ENCODE peak calls at places on chromosome 20, in eight cellular contexts. One of them, this sample, is unnamed.
A peak's percentile ranks its signal among the peaks of the same experiment; 100 is the strongest.

GRCh38 chr20:15676815-15677214 is 896.4 kb downstream of the KIF16B start:
- DNase-seq in fibroblast of the conjunctiva: no peak
- DNase-seq in cardiac fibroblast: no peak
- DNase-seq in Daoy: no peak
- DNase-seq in RPMI7951: no peak
- DNase-seq in retinal pigment epithelial cell: no peak
- DNase-seq in non-pigmented ciliary epithelial cell: no peak
- DNase-seq in A673: no peak
- DNase-seq in this sample: no peak

GRCh38 chr20:52924411-52925271 is 47.5 kb upstream of the TSHZ2 start:
- DNase-seq in fibroblast of the conjunctiva: no peak
- DNase-seq in cardiac fibroblast: no peak
- DNase-seq in Daoy: no peak
- DNase-seq in RPMI7951: no peak
- DNase-seq in retinal pigment epithelial cell: no peak
- DNase-seq in non-pigmented ciliary epithelial cell: no peak
- DNase-seq in A673: no peak
- DNase-seq in this sample: peak; percentile 24

GRCh38 chr20:63048516-63049190 is 41.9 kb upstream of the BHLHE23 start:
- DNase-seq in fibroblast of the conjunctiva: no peak
- DNase-seq in cardiac fibroblast: no peak
- DNase-seq in Daoy: no peak
- DNase-seq in RPMI7951: no peak
- DNase-seq in retinal pigment epithelial cell: no peak
- DNase-seq in non-pigmented ciliary epithelial cell: no peak
- DNase-seq in A673: no peak
- DNase-seq in this sample: no peak

GRCh38 chr20:45441746-45442145 is 25.8 kb downstream of the PIGT start:
- DNase-seq in fibroblast of the conjunctiva: no peak
- DNase-seq in cardiac fibroblast: no peak
- DNase-seq in Daoy: no peak
- DNase-seq in RPMI7951: no peak
- DNase-seq in retinal pigment epithelial cell: no peak
- DNase-seq in non-pigmented ciliary epithelial cell: no peak
- DNase-seq in A673: no peak
- DNase-seq in this sample: no peak

GRCh38 chr20:37502654-37503053 is 18.4 kb upstream of the NNAT start:
- DNase-seq in fibroblast of the conjunctiva: no peak
- DNase-seq in cardiac fibroblast: no peak
- DNase-seq in Daoy: no peak
- DNase-seq in RPMI7951: no peak
- DNase-seq in retinal pigment epithelial cell: no peak
- DNase-seq in non-pigmented ciliary epithelial cell: no peak
- DNase-seq in A673: no peak
- DNase-seq in this sample: no peak

GRCh38 chr20:59006864-59007757 is at the start of gene CTSZ:
- DNase-seq in fibroblast of the conjunctiva: peak; percentile 18
- DNase-seq in cardiac fibroblast: peak; percentile 55
- DNase-seq in Daoy: peak; percentile 51
- DNase-seq in RPMI7951: peak; percentile 72
- DNase-seq in retinal pigment epithelial cell: no peak
- DNase-seq in non-pigmented ciliary epithelial cell: no peak
- DNase-seq in A673: no peak
- DNase-seq in this sample: peak; percentile 36

GRCh38 chr20:32326507-32326851 is 31.7 kb upstream of the ASXL1 start:
- DNase-seq in fibroblast of the conjunctiva: no peak
- DNase-seq in cardiac fibroblast: no peak
- DNase-seq in Daoy: peak; percentile 41
- DNase-seq in RPMI7951: no peak
- DNase-seq in retinal pigment epithelial cell: no peak
- DNase-seq in non-pigmented ciliary epithelial cell: no peak
- DNase-seq in A673: no peak
- DNase-seq in this sample: peak; percentile 26

GRCh38 chr20:58714340-58714922 is 21.8 kb downstream of the NPEPL1 start:
- DNase-seq in fibroblast of the conjunctiva: no peak
- DNase-seq in cardiac fibroblast: no peak
- DNase-seq in Daoy: no peak
- DNase-seq in RPMI7951: no peak
- DNase-seq in retinal pigment epithelial cell: no peak
- DNase-seq in non-pigmented ciliary epithelial cell: no peak
- DNase-seq in A673: no peak
- DNase-seq in this sample: no peak

GRCh38 chr20:34528921-34529297 is 12.7 kb downstream of the DYNLRB1 start:
- DNase-seq in fibroblast of the conjunctiva: no peak
- DNase-seq in cardiac fibroblast: peak; percentile 31
- DNase-seq in Daoy: no peak
- DNase-seq in RPMI7951: no peak
- DNase-seq in retinal pigment epithelial cell: no peak
- DNase-seq in non-pigmented ciliary epithelial cell: no peak
- DNase-seq in A673: no peak
- DNase-seq in this sample: no peak

GRCh38 chr20:63224272-63225081 is 8.5 kb upstream of the YTHDF1 start:
- DNase-seq in fibroblast of the conjunctiva: no peak
- DNase-seq in cardiac fibroblast: peak; percentile 71
- DNase-seq in Daoy: peak; percentile 85
- DNase-seq in RPMI7951: peak; percentile 67
- DNase-seq in retinal pigment epithelial cell: no peak
- DNase-seq in non-pigmented ciliary epithelial cell: no peak
- DNase-seq in A673: no peak
- DNase-seq in this sample: peak; percentile 61

GRCh38 chr20:38369387-38369786 is 23.1 kb downstream of the LBP start:
- DNase-seq in fibroblast of the conjunctiva: no peak
- DNase-seq in cardiac fibroblast: peak; percentile 25
- DNase-seq in Daoy: peak; percentile 19
- DNase-seq in RPMI7951: peak; percentile 27
- DNase-seq in retinal pigment epithelial cell: no peak
- DNase-seq in non-pigmented ciliary epithelial cell: no peak
- DNase-seq in A673: peak; percentile 18
- DNase-seq in this sample: no peak

GRCh38 chr20:20737158-20737557 is 24.7 kb upstream of the RALGAPA2 start:
- DNase-seq in fibroblast of the conjunctiva: no peak
- DNase-seq in cardiac fibroblast: no peak
- DNase-seq in Daoy: peak; percentile 11
- DNase-seq in RPMI7951: no peak
- DNase-seq in retinal pigment epithelial cell: no peak
- DNase-seq in non-pigmented ciliary epithelial cell: no peak
- DNase-seq in A673: peak; percentile 97
- DNase-seq in this sample: no peak

GRCh38 chr20:2206957-2207769 is 88.6 kb upstream of the TGM3 start:
- DNase-seq in fibroblast of the conjunctiva: peak; percentile 9
- DNase-seq in cardiac fibroblast: peak; percentile 70
- DNase-seq in Daoy: peak; percentile 81
- DNase-seq in RPMI7951: peak; percentile 61
- DNase-seq in retinal pigment epithelial cell: no peak
- DNase-seq in non-pigmented ciliary epithelial cell: no peak
- DNase-seq in A673: peak; percentile 77
- DNase-seq in this sample: peak; percentile 29

GRCh38 chr20:32130352-32130751 is 20.8 kb downstream of the TM9SF4 start:
- DNase-seq in fibroblast of the conjunctiva: no peak
- DNase-seq in cardiac fibroblast: peak; percentile 20
- DNase-seq in Daoy: no peak
- DNase-seq in RPMI7951: no peak
- DNase-seq in retinal pigment epithelial cell: no peak
- DNase-seq in non-pigmented ciliary epithelial cell: no peak
- DNase-seq in A673: no peak
- DNase-seq in this sample: no peak

This sample was measured in mesenchymal stem cell.